ENCODE peak calls at places on chromosomes 6 and 20, in eight cellular contexts. One of them, this sample, is unnamed. For H3K4me1, the result is how much of the 10 kb centered on the place peaks cover.

GRCh38 chr6:71473908-71474307 is 185.3 kb downstream of the OGFRL1 start:
- DNase-seq in CD8-positive, alpha-beta T cell: no peak
- DNase-seq in astrocyte: peak
- DNase-seq in stomach: no peak
- DNase-seq in Caco-2: no peak
- DNase-seq in Panc1: peak
- DNase-seq in keratinocyte: no peak
- DNase-seq in body of pancreas: no peak
- DNase-seq in this sample: no peak

GRCh38 chr6:129105035-129105434 is 222.1 kb downstream of the LAMA2 start:
- DNase-seq in CD8-positive, alpha-beta T cell: no peak
- DNase-seq in keratinocyte: no peak
- DNase-seq in Caco-2: no peak
- DNase-seq in astrocyte: no peak
- DNase-seq in stomach: no peak
- DNase-seq in Panc1: no peak
- DNase-seq in body of pancreas: no peak
- DNase-seq in this sample: no peak

GRCh38 chr20:20606046-20606445 is 106.4 kb downstream of the RALGAPA2 start:
- DNase-seq in stomach: no peak
- DNase-seq in astrocyte: no peak
- DNase-seq in Panc1: no peak
- DNase-seq in keratinocyte: no peak
- DNase-seq in CD8-positive, alpha-beta T cell: no peak
- DNase-seq in body of pancreas: no peak
- DNase-seq in Caco-2: no peak
- DNase-seq in this sample: no peak

GRCh38 chr6:117496383-117496990 is 14.0 kb downstream of the DCBLD1 start:
- DNase-seq in body of pancreas: no peak
- DNase-seq in keratinocyte: peak
- DNase-seq in CD8-positive, alpha-beta T cell: no peak
- DNase-seq in Caco-2: no peak
- DNase-seq in stomach: no peak
- DNase-seq in astrocyte: peak
- DNase-seq in Panc1: no peak
- DNase-seq in this sample: no peak

GRCh38 chr6:140051521-140052455 is 677.3 kb upstream of the CITED2 start:
- DNase-seq in keratinocyte: peak
- DNase-seq in stomach: no peak
- DNase-seq in Panc1: no peak
- DNase-seq in CD8-positive, alpha-beta T cell: no peak
- DNase-seq in Caco-2: no peak
- DNase-seq in body of pancreas: no peak
- DNase-seq in astrocyte: peak
- DNase-seq in this sample: peak

GRCh38 chr6:71388068-71388744 is 99.6 kb downstream of the OGFRL1 start:
- DNase-seq in stomach: no peak
- DNase-seq in body of pancreas: no peak
- DNase-seq in astrocyte: no peak
- DNase-seq in CD8-positive, alpha-beta T cell: no peak
- DNase-seq in Panc1: no peak
- DNase-seq in keratinocyte: no peak
- DNase-seq in Caco-2: no peak
- DNase-seq in this sample: peak

GRCh38 chr20:8689337-8689736 is 379.6 kb upstream of the PLCB4 start:
- DNase-seq in astrocyte: no peak
- DNase-seq in Panc1: no peak
- DNase-seq in body of pancreas: no peak
- DNase-seq in Caco-2: no peak
- DNase-seq in stomach: no peak
- DNase-seq in CD8-positive, alpha-beta T cell: no peak
- DNase-seq in keratinocyte: no peak
- DNase-seq in this sample: no peak

GRCh38 chr20:37501940-37502339 is 19.1 kb upstream of the NNAT start:
- DNase-seq in CD8-positive, alpha-beta T cell: no peak
- DNase-seq in stomach: no peak
- DNase-seq in Panc1: no peak
- DNase-seq in Caco-2: peak
- DNase-seq in body of pancreas: no peak
- DNase-seq in astrocyte: no peak
- DNase-seq in keratinocyte: no peak
- DNase-seq in this sample: no peak

GRCh38 chr6:133132092-133132491 is 109.1 kb upstream of the EYA4 start:
- DNase-seq in astrocyte: peak
- DNase-seq in Panc1: no peak
- DNase-seq in CD8-positive, alpha-beta T cell: no peak
- DNase-seq in Caco-2: no peak
- DNase-seq in keratinocyte: no peak
- DNase-seq in body of pancreas: no peak
- DNase-seq in stomach: no peak
- DNase-seq in this sample: peak

GRCh38 chr20:7841967-7842301 is 98.3 kb downstream of the HAO1 start:
- DNase-seq in stomach: no peak
- DNase-seq in keratinocyte: peak
- DNase-seq in CD8-positive, alpha-beta T cell: no peak
- DNase-seq in Caco-2: no peak
- DNase-seq in Panc1: peak
- DNase-seq in body of pancreas: no peak
- DNase-seq in astrocyte: peak
- DNase-seq in this sample: no peak

GRCh38 chr6:9178066-9178465 is 742.7 kb upstream of the SLC35B3 start:
- DNase-seq in body of pancreas: no peak
- DNase-seq in Caco-2: no peak
- DNase-seq in keratinocyte: no peak
- DNase-seq in stomach: no peak
- DNase-seq in Panc1: no peak
- DNase-seq in astrocyte: no peak
- DNase-seq in CD8-positive, alpha-beta T cell: no peak
- DNase-seq in this sample: no peak

GRCh38 chr6:142728910-142729481 is 216.0 kb downstream of the HIVEP2 start:
- DNase-seq in Caco-2: no peak
- DNase-seq in keratinocyte: no peak
- DNase-seq in body of pancreas: no peak
- DNase-seq in CD8-positive, alpha-beta T cell: no peak
- DNase-seq in Panc1: no peak
- DNase-seq in stomach: no peak
- DNase-seq in astrocyte: peak
- DNase-seq in this sample: peak

GRCh38 chr6:136181858-136182257 is 68.3 kb downstream of the MTFR2 start:
- DNase-seq in keratinocyte: no peak
- DNase-seq in stomach: no peak
- DNase-seq in astrocyte: no peak
- DNase-seq in body of pancreas: no peak
- DNase-seq in CD8-positive, alpha-beta T cell: no peak
- DNase-seq in Panc1: no peak
- DNase-seq in Caco-2: no peak
- DNase-seq in this sample: no peak

GRCh38 chr6:37135835-37136694 is 33.9 kb upstream of the PIM1 start:
- DNase-seq in keratinocyte: no peak
- DNase-seq in Panc1: no peak
- DNase-seq in stomach: no peak
- DNase-seq in CD8-positive, alpha-beta T cell: no peak
- DNase-seq in astrocyte: no peak
- DNase-seq in Caco-2: no peak
- DNase-seq in body of pancreas: no peak
- DNase-seq in this sample: peak

GRCh38 chr6:15502451-15503345 is 160.1 kb downstream of the DTNBP1 start:
- DNase-seq in CD8-positive, alpha-beta T cell: no peak
- DNase-seq in astrocyte: no peak
- DNase-seq in Panc1: no peak
- DNase-seq in keratinocyte: no peak
- DNase-seq in Caco-2: no peak
- DNase-seq in stomach: no peak
- DNase-seq in body of pancreas: no peak
- DNase-seq in this sample: no peak

GRCh38 chr6:53199156-53199555 is 50.5 kb upstream of the GCM1 start:
- DNase-seq in CD8-positive, alpha-beta T cell: no peak
- DNase-seq in astrocyte: no peak
- DNase-seq in Caco-2: no peak
- DNase-seq in body of pancreas: no peak
- DNase-seq in stomach: no peak
- DNase-seq in keratinocyte: no peak
- DNase-seq in Panc1: no peak
- DNase-seq in this sample: no peak

GRCh38 chr6:125236536-125237327 is 65.0 kb downstream of the HDDC2 start:
- DNase-seq in keratinocyte: no peak
- DNase-seq in stomach: no peak
- DNase-seq in body of pancreas: no peak
- DNase-seq in CD8-positive, alpha-beta T cell: no peak
- DNase-seq in astrocyte: no peak
- DNase-seq in Caco-2: no peak
- DNase-seq in Panc1: no peak
- DNase-seq in this sample: peak

GRCh38 chr20:47350691-47351545 is 5.6 kb downstream of the ZMYND8 start:
- DNase-seq in Caco-2: no peak
- DNase-seq in CD8-positive, alpha-beta T cell: no peak
- DNase-seq in body of pancreas: no peak
- DNase-seq in stomach: no peak
- DNase-seq in keratinocyte: no peak
- DNase-seq in Panc1: no peak
- DNase-seq in astrocyte: no peak
- DNase-seq in this sample: no peak

GRCh38 chr6:7438011-7438410 is 48.4 kb downstream of the RIOK1 start:
- DNase-seq in Caco-2: no peak
- DNase-seq in astrocyte: no peak
- DNase-seq in Panc1: no peak
- DNase-seq in CD8-positive, alpha-beta T cell: no peak
- DNase-seq in stomach: no peak
- DNase-seq in keratinocyte: no peak
- DNase-seq in body of pancreas: no peak
- DNase-seq in this sample: no peak

GRCh38 chr6:21240709-21241108 is 352.8 kb upstream of the SOX4 start:
- DNase-seq in CD8-positive, alpha-beta T cell: no peak
- DNase-seq in body of pancreas: no peak
- DNase-seq in astrocyte: no peak
- DNase-seq in keratinocyte: no peak
- DNase-seq in Panc1: no peak
- DNase-seq in stomach: no peak
- DNase-seq in Caco-2: no peak
- DNase-seq in this sample: no peak

GRCh38 chr6:1862411-1862810 is 252.7 kb downstream of the FOXC1 start:
- DNase-seq in CD8-positive, alpha-beta T cell: no peak
- DNase-seq in keratinocyte: peak
- DNase-seq in stomach: no peak
- DNase-seq in Caco-2: no peak
- DNase-seq in body of pancreas: no peak
- DNase-seq in astrocyte: no peak
- DNase-seq in Panc1: no peak
- DNase-seq in this sample: no peak

GRCh38 chr6:155782320-155782730 is 326.7 kb upstream of the NOX3 start:
- DNase-seq in keratinocyte: peak
- DNase-seq in Caco-2: no peak
- DNase-seq in CD8-positive, alpha-beta T cell: no peak
- DNase-seq in astrocyte: peak
- DNase-seq in Panc1: no peak
- DNase-seq in body of pancreas: no peak
- DNase-seq in stomach: peak
- DNase-seq in this sample: peak

GRCh38 chr20:59145926-59146800 is 17.5 kb upstream of the ZNF831 start:
- DNase-seq in stomach: no peak
- DNase-seq in Caco-2: no peak
- DNase-seq in astrocyte: no peak
- DNase-seq in Panc1: no peak
- DNase-seq in body of pancreas: no peak
- DNase-seq in CD8-positive, alpha-beta T cell: peak
- DNase-seq in keratinocyte: no peak
- DNase-seq in this sample: no peak

GRCh38 chr6:168117942-168118341 is 38.9 kb upstream of the FRMD1 start:
- DNase-seq in Panc1: no peak
- DNase-seq in Caco-2: no peak
- DNase-seq in astrocyte: no peak
- DNase-seq in stomach: no peak
- DNase-seq in body of pancreas: no peak
- DNase-seq in keratinocyte: no peak
- DNase-seq in CD8-positive, alpha-beta T cell: no peak
- DNase-seq in this sample: no peak

GRCh38 chr20:64082821-64083379 is 1.3 kb downstream of the LKAAEAR1 start:
- DNase-seq in astrocyte: no peak
- DNase-seq in keratinocyte: no peak
- DNase-seq in Panc1: no peak
- DNase-seq in CD8-positive, alpha-beta T cell: no peak
- DNase-seq in stomach: no peak
- DNase-seq in body of pancreas: no peak
- DNase-seq in Caco-2: no peak
- DNase-seq in this sample: no peak
- H3K4me1 ChIP-seq in astrocyte: under half
- H3K4me1 ChIP-seq in keratinocyte: under half
- H3K4me1 ChIP-seq in Panc1: under half
- H3K4me1 ChIP-seq in CD8-positive, alpha-beta T cell: under half
- H3K4me1 ChIP-seq in stomach: under half
- H3K4me1 ChIP-seq in body of pancreas: under half
- H3K4me1 ChIP-seq in Caco-2: under half
- H3K4me1 ChIP-seq in this sample: under half

GRCh38 chr6:31617010-31617409 is 2.0 kb downstream of the AIF1 start:
- DNase-seq in CD8-positive, alpha-beta T cell: no peak
- DNase-seq in astrocyte: no peak
- DNase-seq in Caco-2: no peak
- DNase-seq in body of pancreas: no peak
- DNase-seq in Panc1: no peak
- DNase-seq in keratinocyte: no peak
- DNase-seq in stomach: no peak
- DNase-seq in this sample: no peak
- H3K4me1 ChIP-seq in CD8-positive, alpha-beta T cell: under half
- H3K4me1 ChIP-seq in astrocyte: under half
- H3K4me1 ChIP-seq in Caco-2: under half
- H3K4me1 ChIP-seq in body of pancreas: under half
- H3K4me1 ChIP-seq in Panc1: under half
- H3K4me1 ChIP-seq in keratinocyte: under half
- H3K4me1 ChIP-seq in stomach: under half
- H3K4me1 ChIP-seq in this sample: under half

DNA sequence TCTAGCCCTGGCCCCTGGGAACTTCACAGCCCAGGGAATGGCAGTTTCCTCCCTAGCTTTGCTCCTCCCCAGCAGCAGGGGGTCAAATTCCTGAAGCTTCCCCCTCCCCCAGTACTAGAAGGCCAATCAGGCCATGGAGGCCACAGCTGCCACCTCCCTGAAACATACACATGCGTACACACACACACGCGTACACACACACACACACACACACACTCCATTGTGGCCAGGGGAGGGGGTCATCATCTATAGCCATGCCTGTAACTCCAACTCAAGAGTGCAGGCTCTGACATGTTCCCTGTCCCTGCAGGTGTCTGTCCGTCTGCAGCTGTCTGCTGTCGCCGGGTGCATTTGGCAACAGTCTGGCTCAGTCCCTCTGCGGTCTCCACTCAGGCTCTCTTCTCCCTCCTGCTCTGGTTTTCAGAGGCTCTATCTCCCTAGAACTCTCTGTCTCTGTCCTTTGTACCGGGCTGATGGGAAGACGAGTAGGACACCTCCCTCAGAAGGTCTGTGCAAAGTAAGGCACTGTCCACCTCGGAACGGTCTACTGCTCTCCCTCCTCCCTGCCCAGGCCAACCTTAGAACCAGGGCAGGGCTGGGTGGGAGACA is 1.4 kb downstream of the LRFN2 start:
- DNase-seq in Caco-2: no peak
- DNase-seq in stomach: no peak
- DNase-seq in Panc1: no peak
- DNase-seq in body of pancreas: no peak
- DNase-seq in keratinocyte: no peak
- DNase-seq in CD8-positive, alpha-beta T cell: no peak
- DNase-seq in astrocyte: no peak
- DNase-seq in this sample: no peak
- H3K4me1 ChIP-seq in Caco-2: under half
- H3K4me1 ChIP-seq in stomach: under half
- H3K4me1 ChIP-seq in Panc1: under half
- H3K4me1 ChIP-seq in body of pancreas: under half
- H3K4me1 ChIP-seq in keratinocyte: under half
- H3K4me1 ChIP-seq in CD8-positive, alpha-beta T cell: under half
- H3K4me1 ChIP-seq in astrocyte: under half
- H3K4me1 ChIP-seq in this sample: under half

GRCh38 chr6:35038076-35038475 is 103.1 kb downstream of the TCP11 start:
- DNase-seq in astrocyte: no peak
- DNase-seq in body of pancreas: no peak
- DNase-seq in Caco-2: no peak
- DNase-seq in stomach: no peak
- DNase-seq in CD8-positive, alpha-beta T cell: no peak
- DNase-seq in Panc1: no peak
- DNase-seq in keratinocyte: no peak
- DNase-seq in this sample: no peak
- H3K4me1 ChIP-seq in astrocyte: under half
- H3K4me1 ChIP-seq in body of pancreas: under half
- H3K4me1 ChIP-seq in Caco-2: under half
- H3K4me1 ChIP-seq in stomach: half or more
- H3K4me1 ChIP-seq in CD8-positive, alpha-beta T cell: under half
- H3K4me1 ChIP-seq in Panc1: under half
- H3K4me1 ChIP-seq in keratinocyte: under half
- H3K4me1 ChIP-seq in this sample: under half